ENCODE peak calls at places on chromosomes 2 and 18, in eight cellular contexts. U is A549, L is body of pancreas, O is lower lobe of right lung, V is foreskin keratinocyte, Q is HepG2, G is pancreas, W is gastrocnemius medialis. E is an unnamed sample.

GRCh38 chr2:168181825-168182224 is 65.6 kb downstream of the STK39 start:
- ATAC-seq in U (no peak), L (no peak), O (no peak), V (no peak), Q (no peak), G (no peak), W (no peak), E (no peak)

GRCh38 chr18:703660-704018 is 8.8 kb downstream of the ENOSF1 start:
- ATAC-seq in U (peak; percentile 89), L (no peak), O (no peak), V (no peak), Q (peak; percentile 62), G (no peak), W (no peak), E (no peak)

GRCh38 chr2:190720691-190721090 is 71.8 kb downstream of the NAB1 start:
- ATAC-seq in U (no peak), L (no peak), O (no peak), V (no peak), Q (no peak), G (no peak), W (no peak), E (no peak)

GRCh38 chr2:12006841-12007240 is 260.4 kb downstream of the LPIN1 start:
- ATAC-seq in U (no peak), L (no peak), O (no peak), V (no peak), Q (peak; percentile 53), G (peak; percentile 25), W (no peak), E (no peak)

GRCh38 chr2:105308785-105309540 is 20.6 kb downstream of the TGFBRAP1 start:
- ATAC-seq in U (no peak), L (no peak), O (peak; percentile 51), V (no peak), Q (no peak), G (peak; percentile 54), W (no peak), E (peak; percentile 22)

GRCh38 chr2:38535404-38535744 is 67.4 kb downstream of the HNRNPLL start:
- ATAC-seq in U (peak; percentile 1), L (no peak), O (peak; percentile 8), V (no peak), Q (peak; percentile 4), G (no peak), W (no peak), E (peak; percentile 4)

GRCh38 chr2:69773201-69773600 is 31.3 kb downstream of the ANXA4 start:
- ATAC-seq in U (peak; percentile 37), L (no peak), O (peak; percentile 62), V (peak; percentile 64), Q (no peak), G (peak; percentile 51), W (peak; percentile 30), E (peak; percentile 29)

GRCh38 chr18:37900281-37900680 is 334.7 kb upstream of the CELF4 start:
- ATAC-seq in U (no peak), L (no peak), O (no peak), V (no peak), Q (no peak), G (no peak), W (no peak), E (no peak)

GRCh38 chr2:114294814-114295213 is 147.6 kb upstream of the DPP10 start:
- ATAC-seq in U (no peak), L (no peak), O (no peak), V (no peak), Q (no peak), G (no peak), W (no peak), E (no peak)

GRCh38 chr18:12008842-12009580 is 27.7 kb downstream of the IMPA2 start:
- ATAC-seq in U (no peak), L (peak; percentile 59), O (no peak), V (no peak), Q (peak; percentile 86), G (peak; percentile 52), W (no peak), E (no peak)

GRCh38 chr2:7849531-7849930 is 832.3 kb upstream of the ID2 start:
- ATAC-seq in U (no peak), L (no peak), O (no peak), V (no peak), Q (no peak), G (no peak), W (no peak), E (no peak)

GRCh38 chr2:134189009-134189717 is 64.7 kb upstream of the MGAT5 start:
- ATAC-seq in U (no peak), L (peak; percentile 94), O (peak; percentile 32), V (peak; percentile 87), Q (no peak), G (peak; percentile 90), W (peak; percentile 51), E (no peak)

GRCh38 chr18:25923193-25923592 is 167.2 kb downstream of the SS18 start:
- ATAC-seq in U (no peak), L (no peak), O (no peak), V (no peak), Q (no peak), G (no peak), W (no peak), E (no peak)

GRCh38 chr2:60555794-60556161 is 2.3 kb upstream of the BCL11A start:
- ATAC-seq in U (no peak), L (no peak), O (no peak), V (no peak), Q (no peak), G (no peak), W (no peak), E (no peak)

GRCh38 chr18:8788503-8789429 is 83.4 kb downstream of the MTCL1 start:
- ATAC-seq in U (no peak), L (no peak), O (peak; percentile 69), V (no peak), Q (no peak), G (no peak), W (peak; percentile 95), E (no peak)

GRCh38 chr2:200130762-200131166 is 175.4 kb downstream of the MAIP1 start:
- ATAC-seq in U (peak; percentile 74), L (no peak), O (peak; percentile 45), V (no peak), Q (no peak), G (peak; percentile 42), W (no peak), E (no peak)

GRCh38 chr2:26245810-26246209 is 1.1 kb downstream of the HADHB start:
- ATAC-seq in U (no peak), L (no peak), O (no peak), V (no peak), Q (peak; percentile 11), G (no peak), W (peak; percentile 12), E (no peak)

GRCh38 chr2:143802871-143803650 is 673.8 kb downstream of the ARHGAP15 start:
- ATAC-seq in U (no peak), L (no peak), O (no peak), V (no peak), Q (no peak), G (no peak), W (no peak), E (no peak)

GRCh38 chr2:124915567-124915966 is 890.5 kb downstream of the CNTNAP5 start:
- ATAC-seq in U (no peak), L (no peak), O (no peak), V (no peak), Q (no peak), G (no peak), W (no peak), E (no peak)

GRCh38 chr2:24613154-24613814 is 122.2 kb downstream of the NCOA1 start:
- ATAC-seq in U (peak; percentile 62), L (no peak), O (peak; percentile 77), V (peak; percentile 83), Q (peak; percentile 93), G (peak; percentile 42), W (peak; percentile 86), E (no peak)
- TF ChIP-seq CTCF in U (peak; percentile 14), L (no peak), O (peak; percentile 20), V (peak; percentile 74), Q (peak; percentile 71), G (no peak), W (peak; percentile 3), E (no peak)

GRCh38 chr2:179237209-179237946 is 27.3 kb downstream of the SESTD1 start:
- ATAC-seq in U (no peak), L (no peak), O (no peak), V (no peak), Q (no peak), G (no peak), W (peak; percentile 81), E (no peak)
- H3K4me1 ChIP-seq in U (peaks cover 41% of the 10 kb centered on the region), L (peaks cover 28% of the 10 kb centered on the region), O (peaks cover 62% of the 10 kb centered on the region), V (peaks cover 25% of the 10 kb centered on the region), Q (peaks cover 97% of the 10 kb centered on the region), G (peaks cover 15% of the 10 kb centered on the region), W (peaks cover 40% of the 10 kb centered on the region), E (peaks cover 12% of the 10 kb centered on the region)

GRCh38 chr2:63742592-63742991 is 99.1 kb upstream of the UGP2 start:
- ATAC-seq in U (no peak), L (no peak), O (no peak), V (no peak), Q (no peak), G (no peak), W (peak; percentile 31), E (no peak)
- H3K27ac ChIP-seq in U (peak overlapping the region; percentile 37), L (no peak overlapping the region), O (no peak overlapping the region), V (no peak overlapping the region), Q (no peak overlapping the region), G (no peak overlapping the region), W (peak overlapping the region; percentile 77), E (no peak overlapping the region)

GRCh38 chr2:86703704-86704370 is 16.3 kb upstream of the RMND5A start:
- ATAC-seq in U (peak; percentile 72), L (peak; percentile 53), O (peak; percentile 26), V (peak; percentile 69), Q (no peak), G (peak; percentile 63), W (peak; percentile 63), E (no peak)
- TF ChIP-seq CTCF in U (no peak), L (no peak), O (no peak), V (peak; percentile 53), Q (no peak), G (no peak), W (no peak), E (no peak)

GRCh38 chr2:50291535-50291934 is 740.4 kb downstream of the NRXN1 start:
- ATAC-seq in U (no peak), L (no peak), O (no peak), V (no peak), Q (no peak), G (no peak), W (no peak), E (no peak)
- H3K4me1 ChIP-seq in U (no peaks in the 10 kb centered on the region), L (no peaks in the 10 kb centered on the region), O (no peaks in the 10 kb centered on the region), V (no peaks in the 10 kb centered on the region), Q (no peaks in the 10 kb centered on the region), G (no peaks in the 10 kb centered on the region), W (no peaks in the 10 kb centered on the region), E (no peaks in the 10 kb centered on the region)

GRCh38 chr2:30218814-30219213 is 12.5 kb upstream of the LBH start:
- ATAC-seq in U (no peak), L (no peak), O (peak; percentile 72), V (peak; percentile 67), Q (no peak), G (no peak), W (no peak), E (no peak)

GRCh38 chr2:30219886-30220478 is 11.4 kb upstream of the LBH start:
- ATAC-seq in U (no peak), L (no peak), O (no peak), V (no peak), Q (no peak), G (no peak), W (no peak), E (no peak)

GRCh38 chr2:30216157-30216556 is 15.2 kb upstream of the LBH start:
- ATAC-seq in U (no peak), L (no peak), O (no peak), V (no peak), Q (no peak), G (no peak), W (peak; percentile 75), E (no peak)

GRCh38 chr2:30221531-30221930 is 9.8 kb upstream of the LBH start:
- ATAC-seq in U (no peak), L (no peak), O (no peak), V (no peak), Q (no peak), G (no peak), W (no peak), E (no peak)

GRCh38 chr2:30217644-30218361 is 13.5 kb upstream of the LBH start:
- ATAC-seq in U (no peak), L (peak; percentile 97), O (peak; percentile 96), V (peak; percentile 10), Q (no peak), G (peak; percentile 95), W (no peak), E (peak; percentile 54)
- H3K27ac ChIP-seq in U (no peak overlapping the region), L (peak overlapping the region; percentile 89), O (peak overlapping the region; percentile 60), V (no peak overlapping the region), Q (no peak overlapping the region), G (peak overlapping the region; percentile 85), W (no peak overlapping the region), E (peak overlapping the region; percentile 6)

E was measured in gastroesophageal sphincter.